ENCODE peak calls at places on chromosomes 11 and 22, in four cellular contexts. C is mesendoderm, K is IMR-90, X is H1. H is an unnamed sample.

GRCh38 chr11:22878604-22879003 is 18.3 kb upstream of the CCDC179 start:
- DNase-seq in K (no peak), X (no peak), C (no peak), H (no peak)

GRCh38 chr11:70811483-70811882 is 413.2 kb downstream of the CTTN start:
- DNase-seq in X (no peak), K (no peak), C (no peak), H (no peak)

GRCh38 chr11:44528103-44528502 is 37.4 kb upstream of the CD82 start:
- DNase-seq in K (no peak), X (no peak), C (peak; percentile 36), H (no peak)

GRCh38 chr11:118615996-118616395 is 8.6 kb downstream of the PHLDB1 start:
- DNase-seq in K (no peak), X (peak; percentile 70), C (peak; percentile 77), H (peak; percentile 58)

GRCh38 chr11:69122642-69123431 is 32.9 kb upstream of the SMIM38 start:
- DNase-seq in C (peak; percentile 98), X (peak; percentile 83), K (peak; percentile 70), H (peak; percentile 96)

GRCh38 chr22:50306753-50307749 is at the start of gene PLXNB2:
- DNase-seq in K (peak; percentile 80), X (peak; percentile 78), C (peak; percentile 88), H (peak; percentile 65)

GRCh38 chr11:117833401-117833891 is 8.9 kb upstream of the FXYD2 start:
- DNase-seq in X (peak; percentile 37), K (no peak), C (no peak), H (peak; percentile 25)

GRCh38 chr22:38871360-38872171 is 450 bp downstream of the CBX6 start:
- DNase-seq in X (peak; percentile 59), K (no peak), C (peak; percentile 57), H (no peak)

GRCh38 chr11:88553204-88553603 is 215.7 kb upstream of the CTSC start:
- DNase-seq in C (no peak), K (peak; percentile 49), X (no peak), H (no peak)

GRCh38 chr11:88508558-88508807 is 170.9 kb upstream of the CTSC start:
- DNase-seq in C (no peak), X (peak; percentile 55), K (no peak), H (no peak)

GRCh38 chr11:125745979-125746378 is at the start of gene PATE1:
- DNase-seq in C (no peak), X (no peak), K (no peak), H (no peak)

DNA sequence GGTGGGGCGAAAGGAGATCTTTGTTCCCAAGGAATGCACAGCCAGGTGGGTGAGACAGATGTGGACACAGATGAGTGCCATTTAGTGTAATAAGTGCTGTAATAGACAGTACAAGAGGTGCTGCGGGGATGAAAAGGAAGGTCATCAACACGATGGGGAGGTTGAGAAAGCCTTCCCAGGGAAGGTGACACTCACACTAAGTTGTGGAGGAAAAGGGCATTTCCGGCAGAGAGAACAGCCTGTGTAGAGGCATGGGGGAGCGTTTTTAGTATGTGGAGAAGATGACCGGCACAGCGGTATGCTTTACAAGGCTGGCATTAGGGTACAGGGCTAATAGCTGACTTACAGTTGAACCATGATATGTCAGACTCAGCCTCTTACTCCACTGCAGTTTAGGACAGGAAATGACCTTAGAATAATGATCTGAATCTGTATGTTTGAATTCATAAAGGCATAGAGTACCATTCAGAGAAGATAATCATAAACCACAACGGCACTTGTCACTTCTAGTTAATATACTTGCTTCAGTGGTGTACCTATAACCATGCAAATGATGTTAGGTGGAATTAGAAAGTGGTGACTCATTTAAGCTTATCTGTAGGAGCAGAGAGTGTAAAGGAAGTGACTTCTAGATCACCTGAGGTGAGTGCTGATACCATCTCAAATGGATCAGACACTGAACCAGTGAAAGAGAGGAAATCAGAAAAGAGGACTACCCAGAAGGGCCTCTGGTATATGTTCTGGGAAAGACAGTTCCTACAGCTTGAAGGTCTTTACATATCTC is 60.6 kb downstream of the FAM83F start:
- DNase-seq in C (peak; percentile 82), K (no peak), X (no peak), H (no peak)
- H4K5ac ChIP-seq in C (no peak overlapping the region), K (no peak overlapping the region), X (no peak overlapping the region), H (no peak overlapping the region)

GRCh38 chr11:75968021-75968685 is 153.1 kb downstream of the UVRAG start:
- DNase-seq in C (no peak), X (no peak), K (peak; percentile 45), H (no peak)
- H4K5ac ChIP-seq in C (no peak overlapping the region), X (no peak overlapping the region), K (no peak overlapping the region), H (no peak overlapping the region)

GRCh38 chr11:45904309-45904915 is 2.7 kb downstream of the FREY1 start:
- DNase-seq in X (no peak), K (no peak), C (no peak), H (no peak)
- H4K5ac ChIP-seq in X (no peak overlapping the region), K (no peak overlapping the region), C (no peak overlapping the region), H (no peak overlapping the region)

GRCh38 chr11:60841797-60842687 is at the start of gene CCDC86:
- DNase-seq in K (peak; percentile 94), X (peak; percentile 100), C (peak; percentile 98), H (peak; percentile 96)

GRCh38 chr11:60844045-60844869 is 2.3 kb downstream of the CCDC86 start:
- DNase-seq in K (peak; percentile 56), C (no peak), X (no peak), H (no peak)

GRCh38 chr11:60840711-60841430 is 1.0 kb upstream of the CCDC86 start:
- DNase-seq in C (no peak), X (no peak), K (peak; percentile 94), H (no peak)

GRCh38 chr11:60844870-60845221 is 2.9 kb downstream of the CCDC86 start:
- DNase-seq in C (no peak), K (no peak), X (no peak), H (no peak)

DNA sequence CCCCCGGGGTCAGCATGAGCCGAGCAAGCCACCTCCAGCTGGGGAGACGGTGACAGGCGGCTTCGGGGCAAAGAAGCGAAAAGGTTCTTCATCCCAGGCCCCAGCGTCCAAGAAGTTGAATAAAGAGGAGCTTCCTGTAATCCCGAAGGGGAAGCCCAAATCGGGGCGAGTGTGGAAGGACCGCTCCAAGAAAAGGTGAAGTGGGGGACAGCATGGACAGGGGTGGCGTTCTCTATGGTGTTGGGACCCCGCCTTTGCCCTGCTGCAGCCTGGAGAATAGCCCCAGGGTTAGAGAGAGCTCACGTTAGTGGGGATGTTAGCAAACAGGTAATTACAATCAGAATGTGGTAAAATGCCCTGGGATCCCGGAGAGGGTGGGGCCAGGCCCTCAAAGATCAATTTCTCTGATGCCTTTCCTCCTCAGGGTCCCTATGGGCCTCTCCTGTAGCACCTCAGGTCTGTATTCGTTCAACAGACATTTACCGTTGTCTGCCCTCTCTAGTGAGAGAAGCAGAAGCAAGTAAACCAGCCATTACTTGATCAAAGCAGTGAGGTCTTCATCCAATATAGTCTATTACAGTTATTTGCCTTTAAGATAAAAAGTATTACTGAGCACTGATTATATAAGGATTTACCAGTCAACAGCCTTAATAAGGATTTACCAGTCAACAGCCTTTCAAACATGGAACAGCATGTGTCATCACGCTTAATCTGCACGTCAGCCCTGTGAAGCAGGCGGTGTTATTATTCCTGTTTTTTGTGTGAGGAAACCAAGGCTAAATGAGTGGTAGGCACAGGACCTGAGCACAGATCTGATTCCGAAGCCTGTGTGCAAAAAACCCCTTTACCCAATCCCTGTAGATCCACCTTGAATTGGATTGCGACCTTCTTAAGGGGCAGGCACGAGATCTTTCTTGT is 1.0 kb downstream of the CCDC86 start:
- DNase-seq in X (no peak), K (no peak), C (no peak), H (no peak)
- H4K5ac ChIP-seq in X (peak overlapping the region; percentile 32), K (peak overlapping the region; percentile 8), C (no peak overlapping the region), H (no peak overlapping the region)

DNA sequence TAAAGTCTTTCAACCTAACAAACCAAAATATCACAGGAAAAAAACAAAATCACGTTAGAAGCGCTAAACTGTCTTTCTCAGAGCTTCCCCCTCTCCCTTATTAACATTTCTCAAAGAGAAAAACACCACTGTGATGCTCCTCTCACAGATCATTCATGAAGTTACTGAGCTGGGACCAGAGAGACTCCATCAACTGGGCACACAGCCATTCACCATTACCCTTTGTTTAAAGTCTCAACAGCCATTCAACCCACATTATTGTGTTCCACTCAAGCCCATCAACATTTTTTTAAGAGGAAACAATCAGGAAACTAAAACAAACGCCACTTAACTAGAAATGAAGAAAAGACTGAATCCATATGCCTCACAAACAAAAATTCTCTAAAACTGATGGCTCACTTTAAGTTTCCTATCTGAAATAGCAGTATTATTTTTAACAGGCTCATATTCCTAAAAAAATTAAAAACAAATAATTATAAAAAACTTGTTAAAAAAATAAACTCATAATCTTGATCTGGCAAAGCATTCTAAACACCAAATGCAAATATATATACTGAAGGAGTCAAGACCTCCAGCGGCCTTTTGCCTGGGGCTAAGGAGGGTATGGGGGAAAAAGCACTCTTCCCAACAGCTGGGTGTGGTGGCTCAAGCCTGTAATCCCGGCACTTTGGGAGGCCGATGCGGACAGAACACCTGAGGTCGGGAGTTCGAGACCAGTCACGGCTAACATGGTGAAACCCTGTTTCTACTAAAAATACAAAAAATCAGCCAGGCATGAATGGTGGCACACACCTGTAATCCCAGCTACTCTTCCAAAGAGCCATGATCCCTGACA is 14.0 kb downstream of the CELF1 start:
- DNase-seq in K (no peak), X (no peak), C (no peak), H (no peak)
- H4K5ac ChIP-seq in K (no peak overlapping the region), X (no peak overlapping the region), C (no peak overlapping the region), H (no peak overlapping the region)

GRCh38 chr11:130475426-130476053 is 27.1 kb downstream of the ADAMTS15 start:
- DNase-seq in K (no peak), C (no peak), X (peak; percentile 28), H (no peak)
- H4K5ac ChIP-seq in K (no peak overlapping the region), C (no peak overlapping the region), X (no peak overlapping the region), H (no peak overlapping the region)

DNA sequence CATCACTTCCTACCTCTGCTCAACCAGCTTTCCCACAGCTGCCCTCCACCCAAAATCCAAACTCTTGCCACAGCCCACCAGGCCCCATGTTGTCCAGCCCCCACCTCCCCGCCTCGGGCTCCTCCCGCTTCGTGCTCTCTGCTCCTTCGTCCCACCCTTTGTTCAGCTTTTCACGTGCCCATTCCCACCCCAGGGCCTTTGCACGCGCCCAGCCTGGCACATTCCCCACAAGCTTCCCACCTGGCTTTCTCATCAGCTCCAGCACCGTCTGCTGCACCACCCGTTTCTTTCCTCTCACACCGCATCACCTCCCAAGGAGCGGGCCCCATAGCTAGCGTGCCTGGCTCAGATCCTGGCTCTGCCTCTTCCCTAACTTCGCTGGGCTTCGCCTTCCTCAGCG is 54.8 kb downstream of the SCUBE1 start:
- DNase-seq in K (no peak), C (no peak), X (no peak), H (no peak)
- H4K5ac ChIP-seq in K (no peak overlapping the region), C (no peak overlapping the region), X (no peak overlapping the region), H (no peak overlapping the region)